ENCODE peak calls at places on chromosomes 11 and 22, in nine cellular contexts. P is H54, J is GM12891, K is IMR-90, G is esophagus squamous epithelium, U is suprapubic skin, Z is tibial nerve, T is uterus, E is transverse colon. W is an unnamed sample.

GRCh38 chr11:44855138-44855849 is 95.4 kb downstream of the TP53I11 start:
- DNase-seq in P (no peak), J (no peak), K (peak), G (no peak), U (no peak), Z (no peak), T (no peak), E (no peak), W (no peak)

GRCh38 chr22:29883831-29884139 is 811 bp downstream of the MTMR3 start:
- DNase-seq in P (no peak), J (no peak), K (peak), G (no peak), U (no peak), Z (no peak), T (no peak), E (no peak), W (no peak)

GRCh38 chr22:37313376-37314314 is 31.3 kb downstream of the CYTH4 start:
- DNase-seq in P (no peak), J (no peak), K (peak), G (no peak), U (no peak), Z (no peak), T (no peak), E (no peak), W (no peak)

GRCh38 chr11:63840356-63841060 is 1.6 kb downstream of the MARK2 start:
- DNase-seq in P (no peak), J (no peak), K (no peak), G (no peak), U (no peak), Z (no peak), T (no peak), E (no peak), W (no peak)

GRCh38 chr22:40310081-40310770 is 36.1 kb upstream of the ADSL start:
- DNase-seq in P (no peak), J (no peak), K (peak), G (no peak), U (no peak), Z (peak), T (peak), E (peak), W (no peak)

GRCh38 chr11:61392991-61393595 is 706 bp downstream of the TMEM216 start:
- DNase-seq in P (no peak), J (peak), K (peak), G (no peak), U (no peak), Z (no peak), T (no peak), E (no peak), W (no peak)

GRCh38 chr11:68127791-68128681 is 6.8 kb upstream of the CHKA start:
- DNase-seq in P (no peak), J (no peak), K (peak), G (no peak), U (no peak), Z (no peak), T (peak), E (peak), W (no peak)

GRCh38 chr11:11252403-11252802 is 100.6 kb downstream of the CSNK2A3 start:
- DNase-seq in P (no peak), J (no peak), K (no peak), G (no peak), U (no peak), Z (no peak), T (no peak), E (no peak), W (no peak)

GRCh38 chr11:65095974-65096806 is at the start of gene VPS51:
- DNase-seq in P (peak), J (peak), K (peak), G (peak), U (peak), Z (peak), T (peak), E (peak), W (peak)
- TF ChIP-seq POLR2A in P (peak), J (peak), K (peak), G (peak), U (peak), Z (peak), T (peak), E (peak), W (no peak)

GRCh38 chr11:87366766-87367405 is 329.2 kb downstream of the TMEM135 start:
- DNase-seq in P (no peak), J (no peak), K (no peak), G (no peak), U (no peak), Z (no peak), T (no peak), E (no peak), W (no peak)

GRCh38 chr11:87368876-87369480 is 331.2 kb downstream of the TMEM135 start:
- DNase-seq in P (no peak), J (no peak), K (no peak), G (no peak), U (no peak), Z (no peak), T (no peak), E (no peak), W (no peak)

GRCh38 chr11:87366346-87366745 is 328.6 kb downstream of the TMEM135 start:
- DNase-seq in P (no peak), J (no peak), K (no peak), G (no peak), U (no peak), Z (no peak), T (no peak), E (no peak), W (no peak)

GRCh38 chr11:87369888-87370287 is 332.2 kb downstream of the TMEM135 start:
- DNase-seq in P (no peak), J (no peak), K (no peak), G (no peak), U (no peak), Z (no peak), T (no peak), E (no peak), W (no peak)

GRCh38 chr11:87368151-87368550 is 330.4 kb downstream of the TMEM135 start:
- DNase-seq in P (no peak), J (no peak), K (no peak), G (no peak), U (no peak), Z (no peak), T (no peak), E (no peak), W (no peak)
- TF ChIP-seq POLR2A in P (no peak), J (no peak), K (no peak), G (no peak), U (no peak), Z (no peak), T (no peak), E (no peak), W (no peak)

DNA sequence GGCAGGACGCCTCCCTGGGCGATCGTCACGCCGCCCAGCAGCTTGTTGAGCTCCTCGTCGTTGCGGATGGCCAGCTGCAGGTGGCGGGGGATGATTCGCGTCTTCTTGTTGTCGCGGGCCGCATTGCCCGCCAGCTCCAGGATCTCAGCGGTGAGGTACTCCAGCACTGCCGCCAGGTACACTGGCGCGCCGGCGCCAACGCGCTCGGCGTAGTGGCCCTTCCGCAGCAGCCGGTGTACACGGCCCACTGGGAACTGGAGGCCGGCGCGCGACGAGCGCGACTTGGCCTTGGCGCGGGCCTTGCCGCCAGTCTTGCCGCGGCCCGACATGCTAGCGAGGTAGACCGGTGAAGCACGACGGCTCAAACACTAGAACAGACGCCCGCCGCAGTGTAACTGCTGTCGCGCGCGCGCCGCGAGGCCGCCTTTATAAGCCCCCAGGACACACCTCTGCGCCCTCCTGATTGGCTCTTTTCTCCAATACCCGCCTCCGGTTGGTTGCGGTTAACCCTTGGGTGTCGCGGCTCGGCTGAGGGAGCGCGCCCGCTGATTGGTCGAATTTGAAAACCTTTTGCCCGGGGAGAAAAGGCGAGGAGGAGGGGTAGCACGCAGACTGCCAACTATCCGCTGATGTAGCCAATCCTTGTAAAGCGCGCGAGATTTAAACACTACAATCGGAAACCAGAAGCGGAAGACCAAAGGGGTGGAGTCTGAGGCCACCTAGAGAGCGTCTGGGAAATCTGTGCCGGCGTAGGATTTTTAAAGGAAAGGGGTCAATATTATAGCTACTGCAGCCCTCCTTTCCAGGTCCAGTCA is 6.4 kb downstream of the DPAGT1 start:
- DNase-seq in P (peak), J (peak), K (peak), G (peak), U (peak), Z (peak), T (peak), E (peak), W (peak)
- TF ChIP-seq POLR2A in P (peak), J (peak), K (peak), G (peak), U (peak), Z (peak), T (peak), E (peak), W (peak)

DNA sequence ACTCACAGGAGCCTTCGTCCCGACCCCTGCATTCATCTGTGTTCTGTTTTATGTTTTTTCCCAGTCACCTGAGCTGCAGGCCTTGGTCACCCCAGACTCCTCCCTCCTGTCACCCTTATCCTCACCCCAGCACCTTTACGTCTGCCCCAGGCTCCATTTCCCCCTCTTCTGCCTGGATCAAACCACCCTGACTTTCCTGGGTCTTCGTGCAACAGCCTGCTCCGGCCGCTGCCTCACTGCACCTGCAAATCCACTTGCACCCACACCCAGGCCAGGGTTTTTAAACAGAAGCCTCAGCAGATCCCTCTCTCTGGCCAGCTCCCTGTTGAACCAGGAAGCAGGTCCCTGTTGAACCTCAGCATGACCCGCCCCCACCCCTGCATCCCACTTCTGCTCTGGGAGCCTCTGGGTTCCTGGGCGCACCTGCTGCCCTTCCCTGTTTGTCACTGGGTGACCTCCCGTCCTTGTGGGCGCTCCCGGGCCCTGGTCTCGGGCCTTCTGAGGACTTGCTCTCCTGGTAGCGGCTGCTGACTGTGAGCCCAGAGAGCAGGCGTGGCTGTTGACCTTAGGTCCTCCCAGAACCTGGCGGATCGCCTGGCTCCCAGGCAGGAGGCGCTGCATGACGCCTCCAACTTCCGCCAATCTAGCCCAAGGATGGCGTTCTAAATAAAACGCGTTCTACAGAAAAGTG is 12.8 kb downstream of the MAPK8IP2 start:
- DNase-seq in P (no peak), J (no peak), K (no peak), G (no peak), U (no peak), Z (no peak), T (no peak), E (peak), W (no peak)
- TF ChIP-seq POLR2A in P (no peak), J (no peak), K (no peak), G (no peak), U (no peak), Z (no peak), T (no peak), E (peak), W (no peak)

GRCh38 chr22:20242393-20243175 is 25.5 kb downstream of the RTN4R start:
- DNase-seq in P (no peak), J (no peak), K (no peak), G (no peak), U (no peak), Z (no peak), T (no peak), E (no peak), W (no peak)

GRCh38 chr22:20244250-20244648 is 23.9 kb downstream of the RTN4R start:
- DNase-seq in P (no peak), J (no peak), K (no peak), G (no peak), U (no peak), Z (no peak), T (no peak), E (no peak), W (no peak)

GRCh38 chr22:20244744-20245576 is 23.2 kb downstream of the RTN4R start:
- DNase-seq in P (no peak), J (peak), K (no peak), G (no peak), U (no peak), Z (no peak), T (no peak), E (peak), W (no peak)

GRCh38 chr22:20243176-20243544 is 25.0 kb downstream of the RTN4R start:
- DNase-seq in P (no peak), J (no peak), K (no peak), G (no peak), U (no peak), Z (no peak), T (no peak), E (no peak), W (no peak)

GRCh38 chr22:20243545-20244249 is 24.4 kb downstream of the RTN4R start:
- DNase-seq in P (peak), J (peak), K (peak), G (no peak), U (no peak), Z (no peak), T (peak), E (peak), W (no peak)
- TF ChIP-seq POLR2A in P (peak), J (no peak), K (no peak), G (no peak), U (no peak), Z (no peak), T (no peak), E (no peak), W (no peak)

DNA sequence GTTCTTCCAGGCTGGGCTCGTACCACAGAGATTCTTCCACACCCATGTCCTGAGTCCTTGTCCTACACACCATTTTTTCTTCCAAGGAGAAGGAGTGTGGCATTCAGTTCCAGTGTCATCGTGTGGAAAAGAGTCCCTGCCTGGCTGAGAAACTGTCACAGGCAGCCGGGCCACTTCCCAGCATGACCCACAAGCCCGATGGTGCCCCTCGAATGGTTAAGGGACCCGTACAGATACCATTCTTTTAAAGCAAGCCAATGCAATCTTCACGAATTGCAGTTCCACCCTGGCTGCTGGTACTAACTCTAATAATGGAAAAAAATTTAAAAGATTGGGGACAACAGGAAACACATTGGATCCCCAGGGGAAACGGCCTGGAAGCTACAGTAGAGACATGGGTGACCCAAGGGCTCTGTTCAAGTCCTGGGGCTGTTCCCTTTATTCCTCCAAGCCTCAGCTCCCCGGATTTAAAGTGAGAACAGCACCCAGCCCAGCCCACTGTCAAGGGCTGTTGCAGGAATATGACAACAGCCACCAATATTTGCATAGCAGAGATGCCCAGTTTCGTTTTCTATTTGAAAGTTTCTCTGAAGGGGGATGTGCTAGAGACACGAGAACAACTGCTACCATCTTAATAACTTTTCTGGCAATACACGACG is 80.9 kb upstream of the WNT7B start:
- DNase-seq in P (no peak), J (peak), K (no peak), G (no peak), U (peak), Z (peak), T (peak), E (peak), W (peak)
- TF ChIP-seq POLR2A in P (no peak), J (no peak), K (no peak), G (peak), U (no peak), Z (peak), T (peak), E (peak), W (no peak)

W was measured in lower leg skin.